ENCODE peak calls at places on chromosomes 5 and 9, in five cellular contexts. E, J, H, L and W are unnamed samples.

GRCh38 chr5:98108497-98108896 is 665.0 kb upstream of the RGMB start:
- DNase-seq in J (no peak), H (no peak), E (no peak), L (no peak), W (no peak)

GRCh38 chr5:98436672-98437071 is 336.8 kb upstream of the RGMB start:
- DNase-seq in J (no peak), L (no peak), H (no peak), E (no peak), W (no peak)

GRCh38 chr5:75071100-75071499 is 18.7 kb upstream of the GCNT4 start:
- DNase-seq in L (no peak), E (no peak), H (no peak), J (no peak), W (no peak)

GRCh38 chr9:33416996-33417395 is 14.6 kb upstream of the AQP7 start:
- DNase-seq in J (peak; percentile 20), E (no peak), H (no peak), L (no peak), W (no peak)

GRCh38 chr5:151104795-151105194 is 24.0 kb upstream of the TNIP1 start:
- DNase-seq in H (no peak), J (no peak), E (no peak), L (no peak), W (no peak)

GRCh38 chr5:72818866-72819534 is 2.5 kb downstream of the TNPO1 start:
- DNase-seq in J (peak; percentile 37), L (no peak), H (no peak), E (peak; percentile 60), W (peak; percentile 45)

GRCh38 chr5:1792842-1793266 is 6.8 kb downstream of the MRPL36 start:
- DNase-seq in L (no peak), H (peak; percentile 67), J (peak; percentile 69), E (no peak), W (no peak)

GRCh38 chr9:2655411-2655901 is 33.9 kb downstream of the VLDLR start:
- DNase-seq in L (no peak), J (peak; percentile 15), E (no peak), H (peak; percentile 78), W (no peak)

GRCh38 chr5:65874241-65874640 is 52.1 kb upstream of the ERBIN start:
- DNase-seq in J (no peak), E (no peak), H (no peak), L (no peak), W (no peak)

GRCh38 chr5:75007537-75007847 is 44.9 kb downstream of the GCNT4 start:
- DNase-seq in J (no peak), E (no peak), L (no peak), H (no peak), W (no peak)

GRCh38 chr5:10503997-10504761 is 59.7 kb upstream of the ANKRD33B start:
- DNase-seq in L (no peak), H (no peak), E (peak; percentile 23), J (no peak), W (no peak)